ENCODE peak calls at places on chromosomes 6 and 20, in six cellular contexts. One of them, this sample, is unnamed.
A peak's percentile ranks its signal among the peaks of the same experiment; 100 is the strongest.

GRCh38 chr6:41640436-41640835 is 2.2 kb downstream of the MDFI start:
- DNase-seq in endothelial cell: no peak
- DNase-seq in AG09309: no peak
- DNase-seq in mesothelial cell of epicardium: no peak
- DNase-seq in Calu3: no peak
- DNase-seq in left lung: no peak
- DNase-seq in this sample: no peak

GRCh38 chr6:9467746-9468145 is 947.1 kb downstream of the TFAP2A start:
- DNase-seq in endothelial cell: no peak
- DNase-seq in AG09309: peak; percentile 40
- DNase-seq in mesothelial cell of epicardium: no peak
- DNase-seq in Calu3: no peak
- DNase-seq in left lung: no peak
- DNase-seq in this sample: no peak

GRCh38 chr6:151109361-151109760 is 130.4 kb upstream of the AKAP12 start:
- DNase-seq in Calu3: no peak
- DNase-seq in AG09309: no peak
- DNase-seq in endothelial cell: no peak
- DNase-seq in left lung: no peak
- DNase-seq in mesothelial cell of epicardium: no peak
- DNase-seq in this sample: no peak

GRCh38 chr6:85864453-85865401 is 222.0 kb upstream of the SYNCRIP start:
- DNase-seq in Calu3: peak; percentile 6
- DNase-seq in left lung: peak; percentile 45
- DNase-seq in endothelial cell: no peak
- DNase-seq in mesothelial cell of epicardium: no peak
- DNase-seq in AG09309: no peak
- DNase-seq in this sample: no peak

GRCh38 chr6:144657691-144658090 is 372.6 kb downstream of the UTRN start:
- DNase-seq in endothelial cell: no peak
- DNase-seq in left lung: peak; percentile 10
- DNase-seq in Calu3: no peak
- DNase-seq in AG09309: no peak
- DNase-seq in mesothelial cell of epicardium: no peak
- DNase-seq in this sample: no peak

GRCh38 chr6:72825265-72825918 is 203.5 kb downstream of the KCNQ5 start:
- DNase-seq in Calu3: no peak
- DNase-seq in AG09309: peak; percentile 28
- DNase-seq in left lung: no peak
- DNase-seq in mesothelial cell of epicardium: no peak
- DNase-seq in endothelial cell: no peak
- DNase-seq in this sample: no peak

GRCh38 chr6:127695108-127695507 is 118.1 kb downstream of the C6orf58 start:
- DNase-seq in AG09309: no peak
- DNase-seq in endothelial cell: no peak
- DNase-seq in Calu3: no peak
- DNase-seq in mesothelial cell of epicardium: no peak
- DNase-seq in left lung: peak; percentile 31
- DNase-seq in this sample: no peak

GRCh38 chr6:5135783-5136376 is 50.7 kb downstream of the PPP1R3G start:
- DNase-seq in left lung: no peak
- DNase-seq in endothelial cell: peak; percentile 58
- DNase-seq in AG09309: no peak
- DNase-seq in mesothelial cell of epicardium: no peak
- DNase-seq in Calu3: peak; percentile 4
- DNase-seq in this sample: peak; percentile 28

GRCh38 chr6:170480045-170480714 is 72.9 kb downstream of the PSMB1 start:
- DNase-seq in endothelial cell: no peak
- DNase-seq in left lung: no peak
- DNase-seq in Calu3: no peak
- DNase-seq in AG09309: no peak
- DNase-seq in mesothelial cell of epicardium: no peak
- DNase-seq in this sample: no peak

GRCh38 chr20:53929974-53930650 is 140.3 kb downstream of the BCAS1 start:
- DNase-seq in mesothelial cell of epicardium: no peak
- DNase-seq in left lung: no peak
- DNase-seq in endothelial cell: no peak
- DNase-seq in Calu3: no peak
- DNase-seq in AG09309: no peak
- DNase-seq in this sample: no peak

GRCh38 chr6:42819803-42820508 is 38.1 kb downstream of the BICRAL start:
- DNase-seq in left lung: no peak
- DNase-seq in endothelial cell: no peak
- DNase-seq in mesothelial cell of epicardium: no peak
- DNase-seq in Calu3: no peak
- DNase-seq in AG09309: no peak
- DNase-seq in this sample: no peak

GRCh38 chr20:25053207-25054132 is 4.5 kb downstream of the ACSS1 start:
- DNase-seq in endothelial cell: no peak
- DNase-seq in mesothelial cell of epicardium: no peak
- DNase-seq in AG09309: no peak
- DNase-seq in Calu3: no peak
- DNase-seq in left lung: no peak
- DNase-seq in this sample: no peak

GRCh38 chr20:24148372-24148771 is 159.8 kb upstream of the GGTLC1 start:
- DNase-seq in mesothelial cell of epicardium: no peak
- DNase-seq in endothelial cell: no peak
- DNase-seq in AG09309: no peak
- DNase-seq in left lung: no peak
- DNase-seq in Calu3: no peak
- DNase-seq in this sample: no peak

GRCh38 chr20:14493408-14493807 is 156.0 kb upstream of the FLRT3 start:
- DNase-seq in AG09309: no peak
- DNase-seq in Calu3: no peak
- DNase-seq in mesothelial cell of epicardium: no peak
- DNase-seq in endothelial cell: no peak
- DNase-seq in left lung: no peak
- DNase-seq in this sample: no peak

GRCh38 chr6:135008072-135008940 is 46.3 kb downstream of the HBS1L start:
- DNase-seq in mesothelial cell of epicardium: no peak
- DNase-seq in AG09309: no peak
- DNase-seq in Calu3: no peak
- DNase-seq in endothelial cell: no peak
- DNase-seq in left lung: no peak
- DNase-seq in this sample: no peak

GRCh38 chr6:88047510-88048150 is at the start of gene SPACA1:
- DNase-seq in endothelial cell: no peak
- DNase-seq in AG09309: no peak
- DNase-seq in Calu3: no peak
- DNase-seq in left lung: peak; percentile 73
- DNase-seq in mesothelial cell of epicardium: no peak
- DNase-seq in this sample: no peak

GRCh38 chr6:14709066-14709670 is 536.7 kb upstream of the JARID2 start:
- DNase-seq in AG09309: no peak
- DNase-seq in mesothelial cell of epicardium: no peak
- DNase-seq in endothelial cell: no peak
- DNase-seq in left lung: no peak
- DNase-seq in Calu3: no peak
- DNase-seq in this sample: no peak

GRCh38 chr20:38242848-38243449 is 17.6 kb downstream of the KIAA1755 start:
- DNase-seq in endothelial cell: no peak
- DNase-seq in left lung: no peak
- DNase-seq in Calu3: peak; percentile 43
- DNase-seq in AG09309: no peak
- DNase-seq in mesothelial cell of epicardium: no peak
- DNase-seq in this sample: peak; percentile 26

GRCh38 chr20:32495217-32495565 is 89.9 kb downstream of the NOL4L start:
- DNase-seq in endothelial cell: no peak
- DNase-seq in Calu3: no peak
- DNase-seq in mesothelial cell of epicardium: no peak
- DNase-seq in AG09309: no peak
- DNase-seq in left lung: peak; percentile 40
- DNase-seq in this sample: no peak

GRCh38 chr20:14777571-14777970 is 440.2 kb upstream of the FLRT3 start:
- DNase-seq in endothelial cell: no peak
- DNase-seq in Calu3: no peak
- DNase-seq in left lung: no peak
- DNase-seq in mesothelial cell of epicardium: no peak
- DNase-seq in AG09309: no peak
- DNase-seq in this sample: no peak

GRCh38 chr6:37048851-37049734 is 43.6 kb downstream of the FGD2 start:
- DNase-seq in left lung: no peak
- DNase-seq in endothelial cell: no peak
- DNase-seq in Calu3: peak; percentile 51
- DNase-seq in mesothelial cell of epicardium: no peak
- DNase-seq in AG09309: no peak
- DNase-seq in this sample: no peak

GRCh38 chr6:105137388-105137787 is 42.4 kb downstream of the POPDC3 start:
- DNase-seq in AG09309: no peak
- DNase-seq in endothelial cell: no peak
- DNase-seq in mesothelial cell of epicardium: no peak
- DNase-seq in left lung: no peak
- DNase-seq in Calu3: no peak
- DNase-seq in this sample: no peak

GRCh38 chr6:159044899-159045727 is at the start of gene TAGAP:
- DNase-seq in mesothelial cell of epicardium: no peak
- DNase-seq in left lung: peak; percentile 84
- DNase-seq in AG09309: no peak
- DNase-seq in Calu3: peak; percentile 32
- DNase-seq in endothelial cell: no peak
- DNase-seq in this sample: no peak

GRCh38 chr6:7144810-7145209 is 37.0 kb downstream of the RREB1 start:
- DNase-seq in left lung: no peak
- DNase-seq in mesothelial cell of epicardium: no peak
- DNase-seq in Calu3: no peak
- DNase-seq in endothelial cell: no peak
- DNase-seq in AG09309: no peak
- DNase-seq in this sample: no peak

GRCh38 chr20:24669701-24670100 is 200.3 kb downstream of the SYNDIG1 start:
- DNase-seq in left lung: no peak
- DNase-seq in Calu3: no peak
- DNase-seq in endothelial cell: no peak
- DNase-seq in mesothelial cell of epicardium: no peak
- DNase-seq in AG09309: no peak
- DNase-seq in this sample: no peak

GRCh38 chr6:142680308-142680707 is 264.7 kb downstream of the HIVEP2 start:
- DNase-seq in Calu3: no peak
- DNase-seq in mesothelial cell of epicardium: no peak
- DNase-seq in left lung: no peak
- DNase-seq in AG09309: no peak
- DNase-seq in endothelial cell: no peak
- DNase-seq in this sample: no peak

GRCh38 chr6:96542702-96543101 is 20.2 kb upstream of the FHL5 start:
- DNase-seq in endothelial cell: no peak
- DNase-seq in mesothelial cell of epicardium: no peak
- DNase-seq in Calu3: no peak
- DNase-seq in left lung: no peak
- DNase-seq in AG09309: no peak
- DNase-seq in this sample: no peak
- TF ChIP-seq CTCF in endothelial cell: no peak
- TF ChIP-seq CTCF in mesothelial cell of epicardium: no peak
- TF ChIP-seq CTCF in Calu3: peak; percentile 19
- TF ChIP-seq CTCF in left lung: no peak
- TF ChIP-seq CTCF in AG09309: peak; percentile 22
- TF ChIP-seq CTCF in this sample: peak; percentile 55

DNA sequence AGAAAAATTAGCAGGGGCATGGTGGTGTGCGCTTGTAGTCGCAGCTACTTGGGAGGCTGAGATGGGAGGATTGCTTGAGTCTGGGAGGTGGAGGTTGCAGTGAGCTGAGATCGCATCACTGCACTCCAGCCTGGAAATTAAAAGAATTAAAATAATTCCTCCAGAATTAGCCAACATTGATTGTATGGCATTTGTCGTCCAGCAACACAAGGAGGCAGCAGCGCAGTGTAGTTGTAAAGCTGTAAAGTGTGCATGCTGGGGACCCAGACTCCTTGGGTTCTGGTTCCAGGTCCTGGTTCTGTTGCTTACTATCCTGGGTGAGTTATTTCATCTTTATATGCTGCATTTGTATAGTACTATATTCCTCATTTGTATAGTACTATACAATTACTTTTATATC is 41.4 kb downstream of the PEX7 start:
- DNase-seq in left lung: no peak
- DNase-seq in endothelial cell: no peak
- DNase-seq in AG09309: no peak
- DNase-seq in mesothelial cell of epicardium: no peak
- DNase-seq in Calu3: no peak
- DNase-seq in this sample: no peak
- TF ChIP-seq CTCF in left lung: no peak
- TF ChIP-seq CTCF in endothelial cell: no peak
- TF ChIP-seq CTCF in AG09309: no peak
- TF ChIP-seq CTCF in mesothelial cell of epicardium: no peak
- TF ChIP-seq CTCF in Calu3: no peak
- TF ChIP-seq CTCF in this sample: no peak

DNA sequence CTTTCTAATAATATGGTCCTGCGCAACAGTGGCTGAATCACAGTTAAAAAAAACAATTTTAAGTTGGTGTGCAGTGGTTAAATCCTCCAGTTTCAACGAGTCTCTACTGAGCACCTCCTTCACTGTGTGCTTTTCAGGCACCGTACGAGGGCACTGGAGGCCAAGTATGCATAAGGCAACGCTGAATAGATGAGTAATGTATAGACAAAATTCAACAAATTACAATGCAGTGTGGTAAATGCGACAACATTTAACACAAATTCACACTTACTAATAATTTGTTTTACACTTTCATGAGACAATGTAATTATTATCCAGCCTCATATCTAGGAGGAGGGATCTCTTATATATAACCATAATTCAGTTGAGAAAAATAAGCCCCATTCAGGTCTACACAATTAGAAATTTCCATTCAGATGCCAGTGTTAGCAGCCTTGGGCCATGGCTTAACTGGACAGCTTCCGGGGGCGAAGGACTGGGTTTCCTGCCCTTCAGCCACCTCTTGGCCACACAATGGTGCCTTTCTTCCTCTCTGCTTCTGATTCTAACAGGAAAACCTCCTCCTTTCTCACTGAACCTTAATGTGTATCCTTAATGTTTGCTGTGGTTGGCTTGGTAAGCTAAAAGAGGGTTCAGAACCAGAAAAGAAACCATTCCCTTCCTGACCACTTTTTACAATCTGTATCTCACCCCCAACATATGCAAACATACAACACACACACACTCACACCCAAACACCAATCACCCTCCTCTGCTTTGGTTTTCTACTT is 51.9 kb downstream of the B4GALT5 start:
- DNase-seq in AG09309: no peak
- DNase-seq in Calu3: peak; percentile 60
- DNase-seq in endothelial cell: peak; percentile 23
- DNase-seq in left lung: no peak
- DNase-seq in mesothelial cell of epicardium: no peak
- DNase-seq in this sample: peak; percentile 44
- TF ChIP-seq CTCF in AG09309: no peak
- TF ChIP-seq CTCF in Calu3: no peak
- TF ChIP-seq CTCF in endothelial cell: no peak
- TF ChIP-seq CTCF in left lung: no peak
- TF ChIP-seq CTCF in mesothelial cell of epicardium: no peak
- TF ChIP-seq CTCF in this sample: no peak

GRCh38 chr6:156942266-156942665 is 165.1 kb downstream of the ARID1B start:
- DNase-seq in Calu3: no peak
- DNase-seq in AG09309: no peak
- DNase-seq in endothelial cell: no peak
- DNase-seq in mesothelial cell of epicardium: no peak
- DNase-seq in left lung: no peak
- DNase-seq in this sample: no peak
- TF ChIP-seq CTCF in Calu3: no peak
- TF ChIP-seq CTCF in AG09309: no peak
- TF ChIP-seq CTCF in endothelial cell: no peak
- TF ChIP-seq CTCF in mesothelial cell of epicardium: no peak
- TF ChIP-seq CTCF in left lung: no peak
- TF ChIP-seq CTCF in this sample: no peak